ENCODE peak calls at places on chromosome 17, in four cellular contexts. X, D, U and H are unnamed samples.

GRCh38 chr17:75785016-75785769 is 587 bp downstream of the UNK start:
- DNase-seq in X (peak), D (peak), U (peak), H (peak)

GRCh38 chr17:6305613-6306360 is 129.1 kb downstream of the AIPL1 start:
- DNase-seq in X (no peak), D (no peak), U (no peak), H (no peak)

GRCh38 chr17:19000531-19001011 is 4.0 kb downstream of the FAM83G start:
- DNase-seq in X (no peak), D (no peak), U (no peak), H (peak)

GRCh38 chr17:47095268-47095667 is 93.8 kb downstream of the CDC27 start:
- DNase-seq in X (no peak), D (no peak), U (no peak), H (no peak)

GRCh38 chr17:20094777-20095176 is 85.6 kb downstream of the SPECC1 start:
- DNase-seq in X (no peak), D (no peak), U (no peak), H (no peak)

GRCh38 chr17:72602517-72603345 is 481.9 kb downstream of the SOX9 start:
- DNase-seq in X (no peak), D (peak), U (no peak), H (peak)

GRCh38 chr17:29566473-29567361 is at the start of gene ABHD15:
- DNase-seq in X (peak), D (peak), U (peak), H (peak)

GRCh38 chr17:19002805-19003542 is 1.6 kb downstream of the FAM83G start:
- DNase-seq in X (no peak), D (no peak), U (no peak), H (no peak)

GRCh38 chr17:57261084-57261461 is 4.8 kb downstream of the MSI2 start:
- DNase-seq in X (no peak), D (no peak), U (no peak), H (no peak)

GRCh38 chr17:64773836-64774761 is 112.0 kb upstream of the SMURF2 start:
- DNase-seq in X (peak), D (peak), U (no peak), H (peak)

GRCh38 chr17:59669411-59669810 is 37.8 kb downstream of the PTRH2 start:
- DNase-seq in X (no peak), D (peak), U (no peak), H (peak)